ENCODE peak calls at places on chromosome 15, in nine cellular contexts. V is transverse colon, U is right atrium auricular region, F is uterus, L is tibial nerve, G is upper lobe of right lung, K is Caco-2, Z is body of pancreas, C is hepatocyte. D is an unnamed sample.

GRCh38 chr15:90002428-90002844 is 1.3 kb downstream of the ZNF710 start:
- DNase-seq in V (peak; percentile 62), U (no peak), F (peak; percentile 46), L (no peak), G (peak; percentile 78), K (peak; percentile 46), Z (peak; percentile 40), C (peak; percentile 62), D (no peak)

GRCh38 chr15:78397382-78397781 is 40.6 kb upstream of the IREB2 start:
- DNase-seq in V (no peak), U (no peak), F (no peak), L (no peak), G (no peak), K (no peak), Z (no peak), C (no peak), D (no peak)

GRCh38 chr15:36844453-36845094 is 255.8 kb downstream of the MEIS2 start:
- DNase-seq in V (no peak), U (no peak), F (no peak), L (no peak), G (no peak), K (no peak), Z (no peak), C (peak; percentile 30), D (no peak)

GRCh38 chr15:41886741-41887140 is 7.1 kb downstream of the SPTBN5 start:
- DNase-seq in V (no peak), U (no peak), F (no peak), L (no peak), G (no peak), K (no peak), Z (no peak), C (no peak), D (no peak)

GRCh38 chr15:61639491-61639890 is 410.4 kb upstream of the RORA start:
- DNase-seq in V (no peak), U (no peak), F (no peak), L (no peak), G (no peak), K (no peak), Z (no peak), C (no peak), D (no peak)

GRCh38 chr15:50549326-50549725 is 2.9 kb upstream of the USP50 start:
- DNase-seq in V (no peak), U (no peak), F (no peak), L (no peak), G (no peak), K (no peak), Z (no peak), C (no peak), D (no peak)

GRCh38 chr15:101407439-101407838 is 82.1 kb downstream of the PCSK6 start:
- DNase-seq in V (no peak), U (no peak), F (no peak), L (no peak), G (peak; percentile 30), K (no peak), Z (no peak), C (no peak), D (no peak)

GRCh38 chr15:69602921-69603320 is 150.3 kb downstream of the RPLP1 start:
- DNase-seq in V (no peak), U (peak; percentile 9), F (no peak), L (no peak), G (no peak), K (no peak), Z (peak; percentile 8), C (no peak), D (no peak)

GRCh38 chr15:78195735-78196201 is 38.6 kb downstream of the ACSBG1 start:
- DNase-seq in V (peak; percentile 59), U (no peak), F (no peak), L (no peak), G (peak; percentile 69), K (no peak), Z (peak; percentile 49), C (peak; percentile 67), D (peak; percentile 67)

GRCh38 chr15:85858586-85859375 is 64.1 kb upstream of the KLHL25 start:
- DNase-seq in V (peak; percentile 80), U (peak; percentile 69), F (peak; percentile 40), L (peak; percentile 47), G (peak; percentile 82), K (peak; percentile 44), Z (peak; percentile 71), C (peak; percentile 87), D (peak; percentile 81)

GRCh38 chr15:43440721-43441281 is 52.2 kb downstream of the TP53BP1 start:
- DNase-seq in V (peak; percentile 7), U (peak; percentile 66), F (peak; percentile 59), L (peak; percentile 59), G (no peak), K (no peak), Z (peak; percentile 16), C (peak; percentile 71), D (peak; percentile 52)

GRCh38 chr15:29570931-29571727 is 251.1 kb downstream of the TJP1 start:
- DNase-seq in V (peak; percentile 50), U (no peak), F (no peak), L (no peak), G (no peak), K (no peak), Z (peak; percentile 45), C (peak; percentile 72), D (peak; percentile 28)

GRCh38 chr15:67149859-67150824 is 84.7 kb downstream of the SMAD3 start:
- DNase-seq in V (peak; percentile 47), U (peak; percentile 91), F (peak; percentile 84), L (no peak), G (no peak), K (peak; percentile 81), Z (peak; percentile 63), C (peak; percentile 87), D (peak; percentile 59)

GRCh38 chr15:70775160-70775559 is 11.8 kb upstream of the UACA start:
- DNase-seq in V (no peak), U (no peak), F (no peak), L (no peak), G (no peak), K (no peak), Z (no peak), C (no peak), D (no peak)

GRCh38 chr15:101250931-101251829 is 668 bp downstream of the CHSY1 start:
- DNase-seq in V (no peak), U (no peak), F (no peak), L (no peak), G (no peak), K (peak; percentile 49), Z (peak; percentile 44), C (peak; percentile 84), D (no peak)

GRCh38 chr15:89747708-89748682 is 3.1 kb downstream of the MESP1 start:
- DNase-seq in V (peak; percentile 30), U (no peak), F (no peak), L (no peak), G (no peak), K (no peak), Z (no peak), C (no peak), D (no peak)

GRCh38 chr15:57327985-57328471 is 48.3 kb upstream of the CGNL1 start:
- DNase-seq in V (no peak), U (peak; percentile 84), F (peak; percentile 42), L (peak; percentile 33), G (no peak), K (no peak), Z (no peak), C (no peak), D (no peak)

GRCh38 chr15:79942656-79943481 is 28.1 kb downstream of the BCL2A1 start:
- DNase-seq in V (no peak), U (no peak), F (no peak), L (no peak), G (no peak), K (no peak), Z (no peak), C (no peak), D (no peak)

GRCh38 chr15:36579792-36580431 is 486 bp downstream of the CDIN1 start:
- DNase-seq in V (peak; percentile 27), U (no peak), F (peak; percentile 37), L (peak; percentile 6), G (no peak), K (no peak), Z (no peak), C (peak; percentile 33), D (no peak)

GRCh38 chr15:63041982-63042878 is at the start of gene TPM1:
- DNase-seq in V (peak; percentile 82), U (peak; percentile 90), F (peak; percentile 93), L (peak; percentile 72), G (peak; percentile 85), K (peak; percentile 91), Z (peak; percentile 85), C (peak; percentile 81), D (no peak)

GRCh38 chr15:61449306-61449705 is 220.2 kb upstream of the RORA start:
- DNase-seq in V (no peak), U (no peak), F (no peak), L (no peak), G (no peak), K (no peak), Z (no peak), C (no peak), D (no peak)

GRCh38 chr15:73464602-73465001 is 21.6 kb downstream of the REC114 start:
- DNase-seq in V (no peak), U (no peak), F (no peak), L (no peak), G (no peak), K (no peak), Z (no peak), C (no peak), D (no peak)

GRCh38 chr15:98904466-98905048 is 103.0 kb downstream of the PGPEP1L start:
- DNase-seq in V (peak; percentile 22), U (no peak), F (no peak), L (no peak), G (no peak), K (peak; percentile 57), Z (no peak), C (peak; percentile 53), D (no peak)
- H3K9me3 ChIP-seq in V (no peaks in the 10 kb centered on the region), U (no peaks in the 10 kb centered on the region), F (no peaks in the 10 kb centered on the region), L (no peaks in the 10 kb centered on the region), G (no peaks in the 10 kb centered on the region), K (no peaks in the 10 kb centered on the region), Z (no peaks in the 10 kb centered on the region), C (no peaks in the 10 kb centered on the region), D (no peaks in the 10 kb centered on the region)

GRCh38 chr15:65067645-65068416 is at the start of gene RASL12:
- DNase-seq in V (peak; percentile 37), U (no peak), F (peak; percentile 63), L (no peak), G (peak; percentile 61), K (no peak), Z (no peak), C (peak; percentile 48), D (no peak)
- H3K27me3 ChIP-seq in V (peaks cover 18% of the 10 kb centered on the region), U (no peaks in the 10 kb centered on the region), F (no peaks in the 10 kb centered on the region), L (no peaks in the 10 kb centered on the region), G (peaks cover 19% of the 10 kb centered on the region), K (no peaks in the 10 kb centered on the region), Z (peaks cover 13% of the 10 kb centered on the region), C (peaks cover 10% of the 10 kb centered on the region), D (no peaks in the 10 kb centered on the region)

GRCh38 chr15:94909510-94909909 is 678.1 kb downstream of the MCTP2 start:
- DNase-seq in V (no peak), U (no peak), F (no peak), L (no peak), G (no peak), K (no peak), Z (no peak), C (no peak), D (no peak)
- H3K9me3 ChIP-seq in V (peaks cover 6% of the 10 kb centered on the region), U (peaks cover 34% of the 10 kb centered on the region), F (no peaks in the 10 kb centered on the region), L (peaks cover 16% of the 10 kb centered on the region), G (no peaks in the 10 kb centered on the region), K (no peaks in the 10 kb centered on the region), Z (no peaks in the 10 kb centered on the region), C (no peaks in the 10 kb centered on the region), D (no peaks in the 10 kb centered on the region)

DNA sequence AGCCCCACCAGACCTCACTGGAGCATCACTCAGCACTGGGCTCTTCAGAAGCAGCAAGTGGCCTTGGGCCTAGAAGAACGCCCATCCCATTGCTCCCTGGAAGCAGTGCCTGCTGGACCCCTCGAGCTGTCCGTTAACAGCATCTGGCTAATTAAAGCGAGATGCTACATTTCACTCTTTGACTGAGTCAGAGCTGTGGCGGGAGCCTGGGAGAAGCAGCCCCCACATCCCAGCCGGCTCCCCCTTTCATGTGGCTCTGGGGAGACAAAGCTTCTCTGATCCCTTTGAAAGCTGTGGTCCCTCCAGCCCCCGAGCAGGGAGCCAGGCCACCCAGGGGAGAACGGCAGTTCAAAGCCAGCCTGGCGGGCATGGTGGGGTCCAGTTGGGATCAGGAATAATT is 103.7 kb downstream of the MEGF11 start:
- DNase-seq in V (no peak), U (no peak), F (no peak), L (no peak), G (no peak), K (no peak), Z (no peak), C (no peak), D (no peak)
- H3K27me3 ChIP-seq in V (no peaks in the 10 kb centered on the region), U (no peaks in the 10 kb centered on the region), F (no peaks in the 10 kb centered on the region), L (peaks cover 19% of the 10 kb centered on the region), G (no peaks in the 10 kb centered on the region), K (no peaks in the 10 kb centered on the region), Z (no peaks in the 10 kb centered on the region), C (peaks cover 11% of the 10 kb centered on the region), D (no peaks in the 10 kb centered on the region)

D was measured in small intestine.